ENCODE peak calls at places on chromosomes 2 and 18, in five cellular contexts. H is stimulated activated CD4-positive, alpha-beta T cell treated with anti-CD3 and anti-CD28 coated beads, Interleukin-15, amount 100 ng/mL, for 1 hour; K is NCI-H774; L is ovary; O is caudate nucleus. T is an unnamed sample.

GRCh38 chr18:73487956-73488355 is 620.2 kb upstream of the NETO1 start:
- DNase-seq in H (no peak), K (no peak), L (no peak), O (no peak), T (no peak)

GRCh38 chr2:221263572-221263971 is 308.5 kb downstream of the EPHA4 start:
- DNase-seq in H (no peak), K (no peak), L (no peak), O (no peak), T (no peak)

GRCh38 chr2:188181439-188181838 is 110.2 kb upstream of the GULP1 start:
- DNase-seq in H (no peak), K (no peak), L (no peak), O (no peak), T (peak)

GRCh38 chr2:54261537-54261936 is 5.5 kb upstream of the TSPYL6 start:
- DNase-seq in H (no peak), K (no peak), L (no peak), O (no peak), T (no peak)

GRCh38 chr2:54289942-54290702 is 34.1 kb upstream of the TSPYL6 start:
- DNase-seq in H (no peak), K (no peak), L (no peak), O (no peak), T (no peak)

GRCh38 chr2:171522057-171522803 is at the start of gene CYBRD1:
- DNase-seq in H (no peak), K (no peak), L (peak), O (peak), T (peak)

GRCh38 chr2:54603357-54603756 is 120.1 kb upstream of the EML6 start:
- DNase-seq in H (no peak), K (no peak), L (no peak), O (no peak), T (no peak)

GRCh38 chr2:44935854-44936185 is 5.7 kb upstream of the SIX3 start:
- DNase-seq in H (no peak), K (no peak), L (no peak), O (no peak), T (no peak)

GRCh38 chr2:129479892-129480291 is 499.6 kb upstream of the RAB6C start:
- DNase-seq in H (no peak), K (no peak), L (no peak), O (no peak), T (no peak)

GRCh38 chr2:189802396-189802912 is 18.2 kb downstream of the PMS1 start:
- DNase-seq in H (no peak), K (no peak), L (no peak), O (no peak), T (no peak)

GRCh38 chr2:55111570-55112228 is 61.4 kb upstream of the RTN4 start:
- DNase-seq in H (no peak), K (peak), L (peak), O (peak), T (no peak)

GRCh38 chr2:43010428-43011141 is 215.8 kb downstream of the ZFP36L2 start:
- DNase-seq in H (no peak), K (no peak), L (no peak), O (no peak), T (no peak)

GRCh38 chr2:157628532-157629415 is at the start of gene ACVR1C:
- DNase-seq in H (peak), K (peak), L (peak), O (peak), T (peak)

T was measured in iPS-NIHi11.